ENCODE peak calls at places on chromosomes 7 and 10, in five cellular contexts. One of them, this sample, is unnamed.

GRCh38 chr10:7567896-7568295 is 98.9 kb downstream of the ITIH5 start:
- DNase-seq in MCF 10A: no peak
- DNase-seq in psoas muscle: no peak
- DNase-seq in OCI-LY7: no peak
- DNase-seq in adrenal gland: no peak
- DNase-seq in this sample: no peak

GRCh38 chr10:75746356-75746755 is 314.9 kb downstream of the LRMDA start:
- DNase-seq in OCI-LY7: no peak
- DNase-seq in MCF 10A: no peak
- DNase-seq in adrenal gland: no peak
- DNase-seq in psoas muscle: no peak
- DNase-seq in this sample: no peak

GRCh38 chr7:66150471-66150870 is 35.8 kb downstream of the CRCP start:
- DNase-seq in OCI-LY7: no peak
- DNase-seq in adrenal gland: peak
- DNase-seq in MCF 10A: peak
- DNase-seq in psoas muscle: peak
- DNase-seq in this sample: no peak

GRCh38 chr7:2800220-2800922 is 43.7 kb downstream of the GNA12 start:
- DNase-seq in MCF 10A: no peak
- DNase-seq in psoas muscle: no peak
- DNase-seq in adrenal gland: no peak
- DNase-seq in OCI-LY7: no peak
- DNase-seq in this sample: no peak

GRCh38 chr7:120054376-120055100 is 218.4 kb upstream of the KCND2 start:
- DNase-seq in MCF 10A: no peak
- DNase-seq in OCI-LY7: no peak
- DNase-seq in adrenal gland: no peak
- DNase-seq in psoas muscle: no peak
- DNase-seq in this sample: no peak

GRCh38 chr10:97117372-97117771 is 68.4 kb downstream of the SLIT1 start:
- DNase-seq in OCI-LY7: peak
- DNase-seq in adrenal gland: no peak
- DNase-seq in psoas muscle: no peak
- DNase-seq in MCF 10A: peak
- DNase-seq in this sample: no peak

GRCh38 chr7:155893176-155893575 is 80.9 kb upstream of the SHH start:
- DNase-seq in adrenal gland: no peak
- DNase-seq in MCF 10A: no peak
- DNase-seq in psoas muscle: peak
- DNase-seq in OCI-LY7: no peak
- DNase-seq in this sample: no peak

GRCh38 chr10:61776615-61777266 is 114.0 kb downstream of the CABCOCO1 start:
- DNase-seq in MCF 10A: no peak
- DNase-seq in OCI-LY7: no peak
- DNase-seq in psoas muscle: no peak
- DNase-seq in adrenal gland: no peak
- DNase-seq in this sample: no peak

GRCh38 chr10:126133906-126134703 is 237.7 kb downstream of the FANK1 start:
- DNase-seq in psoas muscle: no peak
- DNase-seq in OCI-LY7: no peak
- DNase-seq in MCF 10A: peak
- DNase-seq in adrenal gland: peak
- DNase-seq in this sample: no peak

GRCh38 chr10:132833421-132834111 is 47.6 kb upstream of the NKX6-2 start:
- DNase-seq in adrenal gland: no peak
- DNase-seq in MCF 10A: no peak
- DNase-seq in psoas muscle: no peak
- DNase-seq in OCI-LY7: no peak
- DNase-seq in this sample: no peak

GRCh38 chr7:20778063-20778721 is 8.5 kb downstream of the SP8 start:
- DNase-seq in OCI-LY7: no peak
- DNase-seq in MCF 10A: peak
- DNase-seq in psoas muscle: no peak
- DNase-seq in adrenal gland: no peak
- DNase-seq in this sample: peak

GRCh38 chr10:45514283-45515270 is 140.6 kb downstream of the ALOX5 start:
- DNase-seq in psoas muscle: no peak
- DNase-seq in MCF 10A: no peak
- DNase-seq in adrenal gland: no peak
- DNase-seq in OCI-LY7: no peak
- DNase-seq in this sample: peak

GRCh38 chr10:36362257-36362656 is 720.2 kb upstream of the FZD8 start:
- DNase-seq in psoas muscle: no peak
- DNase-seq in adrenal gland: no peak
- DNase-seq in OCI-LY7: no peak
- DNase-seq in MCF 10A: no peak
- DNase-seq in this sample: no peak

GRCh38 chr10:95236068-95236903 is 42.2 kb downstream of the ACSM6 start:
- DNase-seq in OCI-LY7: peak
- DNase-seq in psoas muscle: no peak
- DNase-seq in MCF 10A: peak
- DNase-seq in adrenal gland: no peak
- DNase-seq in this sample: no peak

GRCh38 chr7:49791089-49791741 is 17.8 kb downstream of the VWC2 start:
- DNase-seq in MCF 10A: peak
- DNase-seq in adrenal gland: no peak
- DNase-seq in psoas muscle: no peak
- DNase-seq in OCI-LY7: peak
- DNase-seq in this sample: peak

GRCh38 chr7:34425631-34426384 is 232.2 kb upstream of the NPSR1 start:
- DNase-seq in MCF 10A: peak
- DNase-seq in psoas muscle: no peak
- DNase-seq in adrenal gland: no peak
- DNase-seq in OCI-LY7: no peak
- DNase-seq in this sample: no peak

GRCh38 chr7:34425194-34425593 is 232.8 kb upstream of the NPSR1 start:
- DNase-seq in MCF 10A: peak
- DNase-seq in psoas muscle: no peak
- DNase-seq in OCI-LY7: no peak
- DNase-seq in adrenal gland: no peak
- DNase-seq in this sample: no peak

DNA sequence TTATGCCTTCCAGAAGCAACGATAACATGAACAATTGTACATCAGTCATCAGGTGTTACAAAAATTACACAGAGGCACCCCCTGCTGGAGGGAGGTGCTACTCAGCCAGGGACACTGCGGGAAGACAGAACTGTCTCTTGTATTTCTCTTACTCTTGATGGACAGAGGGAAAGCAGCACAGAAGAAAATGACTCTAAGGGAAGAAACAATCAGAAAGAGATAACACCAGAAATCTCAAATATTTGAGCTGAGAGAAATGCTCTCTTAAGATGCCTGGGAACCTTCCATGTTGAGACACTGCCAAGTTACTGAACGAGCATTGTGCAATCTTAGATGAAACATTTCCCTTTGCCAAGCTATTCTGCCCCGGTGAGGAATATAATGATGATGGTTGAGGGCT is 227.6 kb upstream of the NPSR1 start:
- DNase-seq in adrenal gland: peak
- DNase-seq in OCI-LY7: no peak
- DNase-seq in psoas muscle: no peak
- DNase-seq in MCF 10A: peak
- DNase-seq in this sample: peak
- TF ChIP-seq CTCF in adrenal gland: no peak
- TF ChIP-seq CTCF in OCI-LY7: peak
- TF ChIP-seq CTCF in psoas muscle: no peak
- TF ChIP-seq CTCF in MCF 10A: peak
- TF ChIP-seq CTCF in this sample: peak

GRCh38 chr7:107890962-107891618 is at the start of gene DLD:
- DNase-seq in adrenal gland: peak
- DNase-seq in MCF 10A: peak
- DNase-seq in psoas muscle: peak
- DNase-seq in OCI-LY7: peak
- DNase-seq in this sample: peak
- TF ChIP-seq CTCF in adrenal gland: no peak
- TF ChIP-seq CTCF in MCF 10A: no peak
- TF ChIP-seq CTCF in psoas muscle: no peak
- TF ChIP-seq CTCF in OCI-LY7: no peak
- TF ChIP-seq CTCF in this sample: no peak

GRCh38 chr10:102613761-102614160 is 30.5 kb upstream of the TRIM8 start:
- DNase-seq in psoas muscle: peak
- DNase-seq in OCI-LY7: no peak
- DNase-seq in MCF 10A: no peak
- DNase-seq in adrenal gland: no peak
- DNase-seq in this sample: no peak

GRCh38 chr10:102614888-102615287 is 29.4 kb upstream of the TRIM8 start:
- DNase-seq in MCF 10A: no peak
- DNase-seq in psoas muscle: no peak
- DNase-seq in OCI-LY7: no peak
- DNase-seq in adrenal gland: no peak
- DNase-seq in this sample: no peak

GRCh38 chr10:102611514-102612095 is 32.7 kb upstream of the TRIM8 start:
- DNase-seq in OCI-LY7: no peak
- DNase-seq in MCF 10A: no peak
- DNase-seq in psoas muscle: no peak
- DNase-seq in adrenal gland: no peak
- DNase-seq in this sample: no peak

GRCh38 chr10:102612964-102613275 is 31.4 kb upstream of the TRIM8 start:
- DNase-seq in MCF 10A: no peak
- DNase-seq in psoas muscle: no peak
- DNase-seq in OCI-LY7: no peak
- DNase-seq in adrenal gland: no peak
- DNase-seq in this sample: no peak

DNA sequence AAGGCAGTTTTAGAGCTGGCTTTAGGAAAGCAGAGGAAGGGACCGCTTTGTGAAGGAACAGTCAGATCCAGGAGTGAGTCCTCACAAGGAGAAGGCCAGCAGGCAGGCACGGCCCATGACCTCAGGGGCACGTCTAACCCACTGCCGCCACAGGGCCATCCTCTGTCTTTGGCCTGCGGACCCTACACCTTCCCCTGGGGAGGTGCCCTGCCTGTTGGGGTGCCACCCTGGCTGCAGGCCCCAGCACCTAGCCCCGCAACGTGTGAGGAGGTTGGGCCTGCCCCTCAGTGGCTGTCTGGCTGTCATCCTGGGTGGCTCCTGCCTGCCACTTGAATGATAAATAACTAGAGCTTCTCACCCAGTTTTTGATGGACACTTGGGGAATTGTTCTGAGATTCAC is 31.0 kb upstream of the TRIM8 start:
- DNase-seq in MCF 10A: no peak
- DNase-seq in adrenal gland: no peak
- DNase-seq in psoas muscle: no peak
- DNase-seq in OCI-LY7: no peak
- DNase-seq in this sample: no peak
- TF ChIP-seq CTCF in MCF 10A: no peak
- TF ChIP-seq CTCF in adrenal gland: no peak
- TF ChIP-seq CTCF in psoas muscle: no peak
- TF ChIP-seq CTCF in OCI-LY7: no peak
- TF ChIP-seq CTCF in this sample: no peak

GRCh38 chr10:16519908-16520861 is 1.5 kb downstream of the C1QL3 start:
- DNase-seq in adrenal gland: no peak
- DNase-seq in psoas muscle: no peak
- DNase-seq in MCF 10A: no peak
- DNase-seq in OCI-LY7: no peak
- DNase-seq in this sample: peak

GRCh38 chr10:16519250-16519907 is 2.3 kb downstream of the C1QL3 start:
- DNase-seq in MCF 10A: no peak
- DNase-seq in OCI-LY7: no peak
- DNase-seq in adrenal gland: peak
- DNase-seq in psoas muscle: no peak
- DNase-seq in this sample: no peak

GRCh38 chr10:16520900-16521299 is 779 bp downstream of the C1QL3 start:
- DNase-seq in adrenal gland: peak
- DNase-seq in OCI-LY7: no peak
- DNase-seq in psoas muscle: peak
- DNase-seq in MCF 10A: no peak
- DNase-seq in this sample: peak

GRCh38 chr10:16521311-16522016 is at the start of gene C1QL3:
- DNase-seq in adrenal gland: peak
- DNase-seq in OCI-LY7: no peak
- DNase-seq in psoas muscle: no peak
- DNase-seq in MCF 10A: no peak
- DNase-seq in this sample: peak

DNA sequence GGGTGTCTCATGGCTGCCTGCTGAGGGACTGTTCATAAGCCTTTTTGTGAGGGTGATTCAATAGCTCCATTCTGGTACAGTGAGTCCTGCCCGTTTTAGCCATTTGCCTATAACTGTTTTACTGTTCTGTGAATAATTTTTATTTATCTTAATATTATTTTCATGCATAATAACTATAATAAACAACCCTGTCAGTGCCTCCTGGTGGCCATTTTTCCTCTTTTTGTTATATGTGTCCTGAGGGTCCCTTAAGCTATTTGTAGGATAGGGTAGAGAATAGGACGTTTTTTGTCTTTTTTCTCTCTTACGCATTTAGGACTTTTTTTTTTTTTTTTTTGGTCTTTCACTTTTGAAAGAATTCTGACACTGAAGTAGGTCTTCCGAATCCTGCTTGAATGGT is 2.9 kb downstream of the C1QL3 start:
- DNase-seq in psoas muscle: no peak
- DNase-seq in MCF 10A: no peak
- DNase-seq in adrenal gland: no peak
- DNase-seq in OCI-LY7: no peak
- DNase-seq in this sample: no peak
- TF ChIP-seq CTCF in psoas muscle: peak
- TF ChIP-seq CTCF in MCF 10A: no peak
- TF ChIP-seq CTCF in adrenal gland: no peak
- TF ChIP-seq CTCF in OCI-LY7: peak
- TF ChIP-seq CTCF in this sample: peak

DNA sequence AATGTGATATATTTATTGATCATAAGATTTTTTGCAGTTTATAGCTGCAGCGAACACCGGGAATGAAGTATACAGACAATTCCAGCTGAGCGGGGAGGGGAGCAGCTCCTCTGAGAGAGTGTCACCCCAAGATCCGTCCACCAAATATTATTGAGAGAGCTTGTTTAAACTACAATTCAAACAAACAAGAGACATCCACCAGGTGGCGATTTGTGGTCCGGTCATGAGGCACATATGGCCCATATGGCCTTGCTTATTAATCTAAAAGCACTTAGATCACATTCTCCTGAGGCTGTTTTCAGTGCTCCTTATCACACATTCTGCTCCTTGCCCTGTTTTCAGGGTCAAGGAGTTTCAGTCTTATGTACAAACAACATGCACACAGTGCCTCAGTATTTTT is 83.1 kb downstream of the THSD7A start:
- DNase-seq in OCI-LY7: no peak
- DNase-seq in psoas muscle: no peak
- DNase-seq in adrenal gland: no peak
- DNase-seq in MCF 10A: no peak
- DNase-seq in this sample: no peak
- TF ChIP-seq CTCF in OCI-LY7: no peak
- TF ChIP-seq CTCF in psoas muscle: no peak
- TF ChIP-seq CTCF in adrenal gland: no peak
- TF ChIP-seq CTCF in MCF 10A: no peak
- TF ChIP-seq CTCF in this sample: no peak

GRCh38 chr10:52483587-52483986 is 169.5 kb downstream of the DKK1 start:
- DNase-seq in MCF 10A: peak
- DNase-seq in OCI-LY7: no peak
- DNase-seq in adrenal gland: no peak
- DNase-seq in psoas muscle: no peak
- DNase-seq in this sample: no peak
- TF ChIP-seq CTCF in MCF 10A: no peak
- TF ChIP-seq CTCF in OCI-LY7: no peak
- TF ChIP-seq CTCF in adrenal gland: no peak
- TF ChIP-seq CTCF in psoas muscle: no peak
- TF ChIP-seq CTCF in this sample: no peak

This sample was measured in endothelial cell.